ENCODE peak calls at places on chromosomes 7 and 10, in ten cellular contexts. R is tibial nerve, L is ovary, B is K562, U is SK-N-SH, V is transverse colon, P is A549, Q is esophagus muscularis mucosa, K is stomach, Z is upper lobe of left lung. I is an unnamed sample. For H3K4me1, the result is how much of the 10 kb centered on the place peaks cover.

GRCh38 chr10:1061930-1062769 is 6.0 kb downstream of the WDR37 start:
- DNase-seq in R (no peak), L (no peak), B (no peak), U (no peak), V (no peak), P (no peak), Q (no peak), K (no peak), Z (no peak), I (no peak)

GRCh38 chr7:148116195-148116594 is 474.4 kb upstream of the C7orf33 start:
- DNase-seq in R (no peak), L (no peak), B (no peak), U (no peak), V (no peak), P (no peak), Q (no peak), K (no peak), Z (no peak), I (no peak)

GRCh38 chr10:112080284-112080683 is 103.3 kb downstream of the GPAM start:
- DNase-seq in R (no peak), L (no peak), B (no peak), U (no peak), V (no peak), P (no peak), Q (no peak), K (no peak), Z (no peak), I (no peak)

GRCh38 chr10:50540069-50540825 is 83.5 kb downstream of the SGMS1 start:
- DNase-seq in R (no peak), L (no peak), B (no peak), U (no peak), V (no peak), P (no peak), Q (no peak), K (no peak), Z (no peak), I (no peak)

GRCh38 chr7:30465342-30466170 is 13.0 kb downstream of the NOD1 start:
- DNase-seq in R (no peak), L (no peak), B (no peak), U (no peak), V (peak), P (no peak), Q (no peak), K (no peak), Z (no peak), I (no peak)

GRCh38 chr7:3174515-3175318 is 126.3 kb upstream of the SDK1 start:
- DNase-seq in R (no peak), L (no peak), B (no peak), U (no peak), V (no peak), P (peak), Q (no peak), K (no peak), Z (no peak), I (no peak)

GRCh38 chr10:33143160-33143728 is 185.2 kb upstream of the ITGB1 start:
- DNase-seq in R (no peak), L (no peak), B (no peak), U (no peak), V (no peak), P (no peak), Q (no peak), K (no peak), Z (no peak), I (peak)

GRCh38 chr10:22825841-22826240 is 102.0 kb upstream of the ARMC3 start:
- DNase-seq in R (no peak), L (no peak), B (no peak), U (peak), V (peak), P (no peak), Q (no peak), K (no peak), Z (peak), I (no peak)

GRCh38 chr10:20596065-20596760 is 300.9 kb downstream of the NEBL start:
- DNase-seq in R (no peak), L (no peak), B (no peak), U (no peak), V (no peak), P (no peak), Q (no peak), K (no peak), Z (no peak), I (no peak)

GRCh38 chr10:99433378-99434020 is 3.1 kb upstream of the GOT1 start:
- DNase-seq in R (no peak), L (no peak), B (no peak), U (no peak), V (no peak), P (peak), Q (no peak), K (no peak), Z (no peak), I (no peak)

GRCh38 chr10:28120043-28120749 is 121.3 kb upstream of the ODAD2 start:
- DNase-seq in R (no peak), L (peak), B (no peak), U (no peak), V (no peak), P (no peak), Q (no peak), K (no peak), Z (no peak), I (no peak)

GRCh38 chr7:117480978-117481377 is 1.2 kb downstream of the CFTR start:
- DNase-seq in R (no peak), L (no peak), B (no peak), U (no peak), V (no peak), P (peak), Q (no peak), K (no peak), Z (no peak), I (no peak)

GRCh38 chr7:128019330-128019729 is 11.9 kb downstream of the LRRC4 start:
- DNase-seq in R (no peak), L (no peak), B (no peak), U (no peak), V (no peak), P (no peak), Q (no peak), K (no peak), Z (no peak), I (no peak)

GRCh38 chr10:6128591-6129383 is 40.0 kb downstream of the RBM17 start:
- DNase-seq in R (no peak), L (peak), B (no peak), U (peak), V (no peak), P (no peak), Q (no peak), K (no peak), Z (peak), I (peak)

GRCh38 chr10:16545126-16545736 is 23.6 kb upstream of the C1QL3 start:
- DNase-seq in R (no peak), L (no peak), B (peak), U (peak), V (no peak), P (peak), Q (no peak), K (no peak), Z (no peak), I (no peak)

GRCh38 chr10:3401491-3401938 is 228.9 kb upstream of the PITRM1 start:
- DNase-seq in R (no peak), L (no peak), B (no peak), U (no peak), V (no peak), P (no peak), Q (no peak), K (no peak), Z (no peak), I (no peak)

GRCh38 chr7:93427107-93427506 is 147.4 kb downstream of the CALCR start:
- DNase-seq in R (no peak), L (no peak), B (no peak), U (no peak), V (no peak), P (no peak), Q (no peak), K (no peak), Z (no peak), I (no peak)

GRCh38 chr10:29583674-29584073 is 51.1 kb downstream of the SVIL start:
- DNase-seq in R (no peak), L (no peak), B (no peak), U (no peak), V (no peak), P (no peak), Q (no peak), K (no peak), Z (no peak), I (no peak)

GRCh38 chr10:601356-601963 is 88.0 kb downstream of the DIP2C start:
- DNase-seq in R (no peak), L (no peak), B (no peak), U (no peak), V (no peak), P (no peak), Q (no peak), K (no peak), Z (no peak), I (no peak)

GRCh38 chr7:77327932-77328628 is 88.1 kb downstream of the GSAP start:
- DNase-seq in R (no peak), L (no peak), B (no peak), U (no peak), V (no peak), P (no peak), Q (no peak), K (no peak), Z (peak), I (no peak)

GRCh38 chr7:36278767-36279171 is 110.9 kb upstream of the ANLN start:
- DNase-seq in R (no peak), L (no peak), B (no peak), U (peak), V (no peak), P (no peak), Q (peak), K (no peak), Z (no peak), I (no peak)

GRCh38 chr10:131876543-131876942 is 24.3 kb upstream of the PPP2R2D start:
- DNase-seq in R (no peak), L (no peak), B (no peak), U (no peak), V (no peak), P (no peak), Q (no peak), K (no peak), Z (no peak), I (no peak)

GRCh38 chr10:10293431-10293830 is 724.2 kb upstream of the CELF2 start:
- DNase-seq in R (no peak), L (peak), B (no peak), U (no peak), V (no peak), P (no peak), Q (no peak), K (no peak), Z (no peak), I (no peak)

GRCh38 chr7:25780904-25781303 is 371.1 kb upstream of the NFE2L3 start:
- DNase-seq in R (no peak), L (no peak), B (no peak), U (no peak), V (no peak), P (peak), Q (peak), K (no peak), Z (no peak), I (no peak)

GRCh38 chr10:101564490-101564991 is 23.5 kb downstream of the POLL start:
- DNase-seq in R (no peak), L (no peak), B (no peak), U (no peak), V (no peak), P (no peak), Q (no peak), K (no peak), Z (no peak), I (no peak)

GRCh38 chr7:105250239-105250638 is 138.5 kb downstream of the SRPK2 start:
- DNase-seq in R (no peak), L (no peak), B (no peak), U (no peak), V (no peak), P (no peak), Q (no peak), K (no peak), Z (no peak), I (no peak)

GRCh38 chr7:84784450-84784849 is 402.4 kb downstream of the SEMA3D start:
- DNase-seq in R (no peak), L (no peak), B (no peak), U (no peak), V (no peak), P (no peak), Q (no peak), K (no peak), Z (no peak), I (no peak)

GRCh38 chr10:59465089-59465488 is 102.7 kb upstream of the FAM13C start:
- DNase-seq in R (no peak), L (no peak), B (no peak), U (no peak), V (no peak), P (peak), Q (no peak), K (no peak), Z (no peak), I (no peak)

GRCh38 chr10:130875116-130875515 is 436.4 kb downstream of the TCERG1L start:
- DNase-seq in R (no peak), L (no peak), B (no peak), U (no peak), V (no peak), P (no peak), Q (no peak), K (no peak), Z (no peak), I (no peak)

GRCh38 chr10:96840841-96841518 is 8.9 kb downstream of the LCOR start:
- DNase-seq in R (no peak), L (peak), B (no peak), U (no peak), V (no peak), P (peak), Q (no peak), K (no peak), Z (peak), I (no peak)

GRCh38 chr10:62817120-62817762 is 1.1 kb upstream of the EGR2 start:
- DNase-seq in R (peak), L (peak), B (peak), U (peak), V (peak), P (peak), Q (no peak), K (no peak), Z (peak), I (peak)

GRCh38 chr7:28785002-28785995 is 172.8 kb downstream of the TRIL start:
- DNase-seq in R (no peak), L (no peak), B (no peak), U (no peak), V (no peak), P (no peak), Q (no peak), K (no peak), Z (no peak), I (no peak)

DNA sequence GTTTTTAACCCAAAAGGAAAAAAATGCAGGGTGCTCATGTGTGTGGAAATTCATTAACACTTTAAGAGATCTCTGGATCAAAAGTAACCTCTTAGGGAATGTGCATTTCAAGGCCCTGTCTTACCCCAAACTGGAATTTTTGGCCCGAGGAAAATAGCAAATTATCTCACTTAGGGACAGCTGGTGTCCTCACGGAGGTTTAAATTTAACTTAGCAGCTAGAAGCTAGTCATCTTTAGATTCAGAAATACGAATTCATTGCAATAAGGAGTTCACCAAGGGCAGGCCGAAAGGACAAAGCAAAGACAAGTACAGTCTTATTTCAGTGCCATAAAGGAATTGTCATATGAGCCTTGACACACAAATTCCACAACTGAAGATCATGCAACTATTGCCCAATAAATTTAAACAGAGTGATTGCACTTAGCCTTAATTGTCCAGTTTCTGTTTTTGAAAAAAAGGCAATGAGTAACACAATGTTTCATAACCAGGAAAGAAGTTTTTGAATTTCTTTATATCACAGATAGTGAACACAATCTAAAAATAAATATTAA is 22.4 kb upstream of the SEMA3C start:
- DNase-seq in R (no peak), L (no peak), B (no peak), U (no peak), V (no peak), P (peak), Q (no peak), K (no peak), Z (no peak), I (no peak)
- TF ChIP-seq EP300 in R (no peak), L (no peak), B (no peak), U (peak), V (no peak), P (peak), Q (no peak), K (no peak), Z (no peak), I (no peak)

GRCh38 chr10:124709862-124710261 is 34.3 kb downstream of the FAM53B start:
- DNase-seq in R (no peak), L (no peak), B (no peak), U (no peak), V (peak), P (no peak), Q (no peak), K (peak), Z (peak), I (peak)

GRCh38 chr10:124711145-124711544 is 33.0 kb downstream of the FAM53B start:
- DNase-seq in R (no peak), L (no peak), B (peak), U (no peak), V (no peak), P (no peak), Q (no peak), K (no peak), Z (no peak), I (no peak)

GRCh38 chr10:124708246-124708779 is 35.9 kb downstream of the FAM53B start:
- DNase-seq in R (no peak), L (no peak), B (no peak), U (no peak), V (no peak), P (no peak), Q (no peak), K (no peak), Z (no peak), I (no peak)

GRCh38 chr10:124708922-124709520 is 35.2 kb downstream of the FAM53B start:
- DNase-seq in R (no peak), L (no peak), B (no peak), U (peak), V (no peak), P (no peak), Q (no peak), K (no peak), Z (no peak), I (no peak)

GRCh38 chr10:124710266-124710881 is 33.8 kb downstream of the FAM53B start:
- DNase-seq in R (no peak), L (no peak), B (no peak), U (no peak), V (no peak), P (no peak), Q (no peak), K (no peak), Z (no peak), I (no peak)
- H3K4me1 ChIP-seq in R (half or more), L (under half), B (under half), U (under half), V (half or more), P (under half), Q (half or more), K (half or more), Z (half or more), I (half or more)

GRCh38 chr7:1942026-1942703 is 272.1 kb downstream of the ELFN1 start:
- DNase-seq in R (no peak), L (no peak), B (no peak), U (no peak), V (no peak), P (no peak), Q (no peak), K (no peak), Z (no peak), I (no peak)

GRCh38 chr7:1939434-1940401 is 269.6 kb downstream of the ELFN1 start:
- DNase-seq in R (no peak), L (no peak), B (no peak), U (no peak), V (no peak), P (no peak), Q (no peak), K (no peak), Z (no peak), I (no peak)

GRCh38 chr7:1941464-1942025 is 271.5 kb downstream of the ELFN1 start:
- DNase-seq in R (no peak), L (no peak), B (no peak), U (no peak), V (no peak), P (no peak), Q (no peak), K (no peak), Z (no peak), I (no peak)

GRCh38 chr7:1940402-1940786 is 270.3 kb downstream of the ELFN1 start:
- DNase-seq in R (peak), L (no peak), B (peak), U (no peak), V (peak), P (no peak), Q (no peak), K (peak), Z (peak), I (no peak)

GRCh38 chr7:1940863-1941262 is 270.8 kb downstream of the ELFN1 start:
- DNase-seq in R (no peak), L (no peak), B (peak), U (no peak), V (no peak), P (no peak), Q (no peak), K (no peak), Z (no peak), I (no peak)
- TF ChIP-seq EP300 in R (no peak), L (no peak), B (no peak), U (no peak), V (no peak), P (no peak), Q (no peak), K (no peak), Z (no peak), I (no peak)

GRCh38 chr10:70510453-70510852 is 31.9 kb downstream of the PALD1 start:
- DNase-seq in R (no peak), L (no peak), B (no peak), U (no peak), V (no peak), P (no peak), Q (no peak), K (no peak), Z (no peak), I (no peak)
- H3K4me1 ChIP-seq in R (half or more), L (under half), B (under half), U (under half), V (under half), P (under half), Q (half or more), K (under half), Z (half or more), I (under half)

DNA sequence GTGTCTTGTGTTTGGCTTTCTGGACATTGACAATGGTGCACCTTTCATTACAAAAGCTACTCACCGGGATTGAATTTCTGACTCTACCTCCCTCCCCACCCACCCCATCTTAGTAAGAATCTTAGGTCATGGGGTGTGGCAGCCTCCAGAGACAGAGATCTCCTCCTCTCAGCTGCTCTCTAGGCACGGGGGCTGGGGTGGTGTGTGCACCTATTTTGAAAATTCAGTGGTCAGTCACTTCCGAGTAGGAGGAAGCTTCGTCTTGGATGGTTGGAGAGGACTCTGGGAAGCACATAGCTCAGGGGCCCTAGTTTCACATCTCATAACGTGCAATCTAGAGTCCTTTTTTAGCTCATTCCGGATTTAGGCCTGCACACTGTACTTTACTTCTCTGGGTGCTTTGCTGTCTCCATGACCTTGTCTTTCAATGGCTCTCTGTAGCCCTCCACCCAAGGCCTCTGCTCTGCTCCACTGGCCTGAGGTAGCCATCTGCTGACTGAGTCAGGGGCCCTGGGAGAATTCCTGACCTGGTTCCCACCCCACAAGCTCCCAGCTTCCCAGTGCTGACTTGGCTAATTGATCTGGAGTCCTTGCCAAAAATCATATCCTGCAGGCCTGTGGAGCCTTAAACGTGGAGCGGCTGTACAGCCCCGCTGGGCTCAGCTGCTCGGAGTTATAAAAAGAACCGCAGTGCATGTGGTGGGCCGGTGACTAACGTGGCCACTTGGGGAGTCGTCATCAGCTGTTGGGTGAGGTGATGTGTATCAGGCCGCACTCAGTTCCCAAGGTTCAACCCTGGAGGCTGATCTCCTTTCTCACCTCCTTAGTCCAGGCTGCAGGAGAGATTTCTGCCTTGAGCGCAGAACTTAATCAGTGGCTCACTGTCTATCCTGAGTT is 19.3 kb upstream of the ADAMTS14 start:
- DNase-seq in R (peak), L (no peak), B (peak), U (peak), V (no peak), P (no peak), Q (no peak), K (no peak), Z (peak), I (no peak)
- TF ChIP-seq EP300 in R (no peak), L (no peak), B (no peak), U (peak), V (no peak), P (no peak), Q (no peak), K (no peak), Z (no peak), I (no peak)

DNA sequence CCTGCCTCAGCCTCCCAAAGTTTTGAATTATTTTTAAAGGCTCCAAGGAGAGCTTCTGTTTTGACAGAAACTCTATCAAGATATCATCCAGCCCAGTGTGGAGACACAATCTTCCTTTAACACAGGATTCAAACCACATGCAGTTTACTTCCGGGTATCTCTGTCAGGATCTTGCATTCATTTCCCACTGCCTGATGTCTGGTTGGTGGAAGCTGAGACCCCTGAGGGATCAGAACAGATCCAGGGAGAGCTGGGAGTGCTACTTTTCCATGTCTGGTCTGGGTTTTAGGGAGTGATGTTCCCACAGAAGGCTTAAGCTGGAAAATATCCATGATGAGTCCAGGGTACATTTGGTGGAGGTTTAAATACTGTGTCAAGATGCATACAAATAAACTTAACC is 16.7 kb downstream of the PTPRE start:
- DNase-seq in R (no peak), L (no peak), B (no peak), U (peak), V (no peak), P (no peak), Q (no peak), K (no peak), Z (no peak), I (no peak)
- H3K4me1 ChIP-seq in R (half or more), L (under half), B (under half), U (under half), V (under half), P (under half), Q (under half), K (under half), Z (half or more), I (under half)

GRCh38 chr10:9254353-9254752 is 1199.9 kb downstream of the GATA3 start:
- DNase-seq in R (no peak), L (no peak), B (no peak), U (no peak), V (no peak), P (no peak), Q (no peak), K (no peak), Z (no peak), I (no peak)
- TF ChIP-seq EP300 in R (no peak), L (no peak), B (no peak), U (peak), V (no peak), P (no peak), Q (no peak), K (no peak), Z (no peak), I (no peak)